ENCODE peak calls at places on chromosomes 5 and 9, in six cellular contexts. M is HCT116; E is GM03348; Z is stimulated activated CD4-positive, alpha-beta T cell treated with anti-CD3 and anti-CD28 coated beads, TNF-alpha, amount 100 ng/mL, for 24 hours; N is stimulated activated CD8-positive, alpha-beta memory T cell treated with anti-CD3 and anti-CD28 coated beads, Interleukin-7, amount 100 ng/mL, for 48 hours; W is epithelial cell of proximal tubule. I is an unnamed sample.

GRCh38 chr9:114592356-114592755 is 4.8 kb downstream of the ATP6V1G1 start:
- DNase-seq in M (no peak), E (peak), Z (no peak), N (no peak), W (no peak), I (peak)

GRCh38 chr5:134177197-134178171 is 734 bp upstream of the SKP1 start:
- DNase-seq in M (peak), E (peak), Z (no peak), N (no peak), W (no peak), I (no peak)

GRCh38 chr9:93678199-93679019 is 102.0 kb downstream of the PHF2 start:
- DNase-seq in M (no peak), E (no peak), Z (no peak), N (no peak), W (no peak), I (no peak)

GRCh38 chr5:78361226-78361993 is 993 bp downstream of the SCAMP1 start:
- DNase-seq in M (no peak), E (peak), Z (no peak), N (no peak), W (peak), I (no peak)

GRCh38 chr9:18396102-18396728 is 77.7 kb upstream of the ADAMTSL1 start:
- DNase-seq in M (no peak), E (no peak), Z (no peak), N (no peak), W (no peak), I (no peak)

GRCh38 chr5:18975624-18976023 is 1012.4 kb downstream of the CDH18 start:
- DNase-seq in M (no peak), E (no peak), Z (no peak), N (no peak), W (no peak), I (no peak)

GRCh38 chr9:134702291-134702690 is 60.7 kb downstream of the COL5A1 start:
- DNase-seq in M (no peak), E (no peak), Z (no peak), N (no peak), W (no peak), I (no peak)

GRCh38 chr5:20497356-20497755 is 509.4 kb upstream of the CDH18 start:
- DNase-seq in M (no peak), E (no peak), Z (no peak), N (no peak), W (no peak), I (no peak)

GRCh38 chr9:136345281-136346156 is 18.0 kb downstream of the DNLZ start:
- DNase-seq in M (no peak), E (peak), Z (no peak), N (no peak), W (no peak), I (no peak)

GRCh38 chr5:56212127-56212879 is 20.8 kb downstream of the ANKRD55 start:
- DNase-seq in M (no peak), E (no peak), Z (no peak), N (no peak), W (no peak), I (no peak)

I was measured in activated T-helper 9 cell treated with anti-CD3 and anti-CD28 coated beads, Interleukin-2, amount 50 U/mL, for 16 hours.